ENCODE peak calls at places on chromosomes 7 and 10, in four cellular contexts. One of them, this sample, is unnamed.

GRCh38 chr10:92222603-92223275 is 68.1 kb downstream of the CPEB3 start:
- DNase-seq in uterus: no peak
- DNase-seq in cardiac muscle cell: peak; percentile 59
- DNase-seq in mammary epithelial cell: peak; percentile 77
- DNase-seq in this sample: no peak

GRCh38 chr10:4372601-4373000 is 453.4 kb upstream of the AKR1E2 start:
- DNase-seq in uterus: peak; percentile 33
- DNase-seq in cardiac muscle cell: peak; percentile 99
- DNase-seq in mammary epithelial cell: no peak
- DNase-seq in this sample: no peak

GRCh38 chr7:141663081-141663510 is 38.9 kb downstream of the DENND11 start:
- DNase-seq in uterus: no peak
- DNase-seq in cardiac muscle cell: peak; percentile 20
- DNase-seq in mammary epithelial cell: peak; percentile 52
- DNase-seq in this sample: no peak

GRCh38 chr10:84179059-84179710 is 5.6 kb downstream of the GPR15LG start:
- DNase-seq in uterus: no peak
- DNase-seq in cardiac muscle cell: peak; percentile 38
- DNase-seq in mammary epithelial cell: peak; percentile 100
- DNase-seq in this sample: no peak

GRCh38 chr10:22655312-22655973 is 58.9 kb downstream of the PIP4K2A start:
- DNase-seq in uterus: no peak
- DNase-seq in cardiac muscle cell: peak; percentile 82
- DNase-seq in mammary epithelial cell: peak; percentile 71
- DNase-seq in this sample: no peak

GRCh38 chr10:124249812-124250432 is 156.5 kb upstream of the CHST15 start:
- DNase-seq in uterus: no peak
- DNase-seq in cardiac muscle cell: no peak
- DNase-seq in mammary epithelial cell: no peak
- DNase-seq in this sample: peak; percentile 13

GRCh38 chr10:42988517-42989395 is 88.1 kb upstream of the RET start:
- DNase-seq in uterus: no peak
- DNase-seq in cardiac muscle cell: peak; percentile 7
- DNase-seq in mammary epithelial cell: no peak
- DNase-seq in this sample: peak; percentile 77

GRCh38 chr7:41688012-41688625 is 14.8 kb downstream of the INHBA start:
- DNase-seq in uterus: no peak
- DNase-seq in cardiac muscle cell: no peak
- DNase-seq in mammary epithelial cell: no peak
- DNase-seq in this sample: no peak

GRCh38 chr7:138900040-138900828 is 81.0 kb downstream of the KIAA1549 start:
- DNase-seq in uterus: no peak
- DNase-seq in cardiac muscle cell: peak; percentile 37
- DNase-seq in mammary epithelial cell: no peak
- DNase-seq in this sample: no peak

GRCh38 chr10:114083040-114083439 is 39.4 kb downstream of the ADRB1 start:
- DNase-seq in uterus: no peak
- DNase-seq in cardiac muscle cell: no peak
- DNase-seq in mammary epithelial cell: no peak
- DNase-seq in this sample: no peak

GRCh38 chr10:124291009-124291671 is 127.6 kb downstream of the OAT start:
- DNase-seq in uterus: no peak
- DNase-seq in cardiac muscle cell: peak; percentile 38
- DNase-seq in mammary epithelial cell: no peak
- DNase-seq in this sample: peak; percentile 82

GRCh38 chr7:107703219-107703618 is 40.7 kb upstream of the CBLL1 start:
- DNase-seq in uterus: no peak
- DNase-seq in cardiac muscle cell: no peak
- DNase-seq in mammary epithelial cell: no peak
- DNase-seq in this sample: no peak

GRCh38 chr10:88198023-88198422 is 334.6 kb downstream of the PTEN start:
- DNase-seq in uterus: no peak
- DNase-seq in cardiac muscle cell: no peak
- DNase-seq in mammary epithelial cell: peak; percentile 83
- DNase-seq in this sample: no peak

GRCh38 chr10:3484306-3485187 is 300.5 kb downstream of the KLF6 start:
- DNase-seq in uterus: no peak
- DNase-seq in cardiac muscle cell: peak; percentile 55
- DNase-seq in mammary epithelial cell: no peak
- DNase-seq in this sample: no peak

GRCh38 chr7:2157473-2158279 is 75.1 kb downstream of the MAD1L1 start:
- DNase-seq in uterus: peak; percentile 75
- DNase-seq in cardiac muscle cell: peak; percentile 88
- DNase-seq in mammary epithelial cell: no peak
- DNase-seq in this sample: peak; percentile 69

GRCh38 chr10:35425596-35425995 is 89.3 kb downstream of the CCNY start:
- DNase-seq in uterus: no peak
- DNase-seq in cardiac muscle cell: peak; percentile 27
- DNase-seq in mammary epithelial cell: no peak
- DNase-seq in this sample: no peak
- TF ChIP-seq CTCF in uterus: peak; percentile 31
- TF ChIP-seq CTCF in cardiac muscle cell: peak; percentile 4
- TF ChIP-seq CTCF in mammary epithelial cell: no peak
- TF ChIP-seq CTCF in this sample: no peak

GRCh38 chr10:125538947-125539649 is 143.9 kb downstream of the TEX36 start:
- DNase-seq in uterus: no peak
- DNase-seq in cardiac muscle cell: no peak
- DNase-seq in mammary epithelial cell: no peak
- DNase-seq in this sample: no peak
- TF ChIP-seq CTCF in uterus: no peak
- TF ChIP-seq CTCF in cardiac muscle cell: no peak
- TF ChIP-seq CTCF in mammary epithelial cell: no peak
- TF ChIP-seq CTCF in this sample: no peak

GRCh38 chr10:69666756-69667155 is 36.7 kb downstream of the FAM241B start:
- DNase-seq in uterus: no peak
- DNase-seq in cardiac muscle cell: no peak
- DNase-seq in mammary epithelial cell: no peak
- DNase-seq in this sample: no peak

GRCh38 chr10:69674786-69675185 is 44.7 kb downstream of the FAM241B start:
- DNase-seq in uterus: no peak
- DNase-seq in cardiac muscle cell: no peak
- DNase-seq in mammary epithelial cell: no peak
- DNase-seq in this sample: no peak

GRCh38 chr10:69665457-69666320 is 35.6 kb downstream of the FAM241B start:
- DNase-seq in uterus: no peak
- DNase-seq in cardiac muscle cell: no peak
- DNase-seq in mammary epithelial cell: no peak
- DNase-seq in this sample: no peak

GRCh38 chr10:69668722-69669121 is 38.7 kb downstream of the FAM241B start:
- DNase-seq in uterus: no peak
- DNase-seq in cardiac muscle cell: no peak
- DNase-seq in mammary epithelial cell: no peak
- DNase-seq in this sample: no peak

GRCh38 chr10:69669408-69669807 is 39.4 kb downstream of the FAM241B start:
- DNase-seq in uterus: no peak
- DNase-seq in cardiac muscle cell: no peak
- DNase-seq in mammary epithelial cell: no peak
- DNase-seq in this sample: no peak
- TF ChIP-seq CTCF in uterus: no peak
- TF ChIP-seq CTCF in cardiac muscle cell: no peak
- TF ChIP-seq CTCF in mammary epithelial cell: no peak
- TF ChIP-seq CTCF in this sample: no peak

GRCh38 chr10:81018898-81019890 is 481.5 kb downstream of the SH2D4B start:
- DNase-seq in uterus: no peak
- DNase-seq in cardiac muscle cell: peak; percentile 65
- DNase-seq in mammary epithelial cell: peak; percentile 34
- DNase-seq in this sample: no peak
- TF ChIP-seq CTCF in uterus: peak; percentile 42
- TF ChIP-seq CTCF in cardiac muscle cell: peak; percentile 73
- TF ChIP-seq CTCF in mammary epithelial cell: peak; percentile 60
- TF ChIP-seq CTCF in this sample: peak; percentile 56

DNA sequence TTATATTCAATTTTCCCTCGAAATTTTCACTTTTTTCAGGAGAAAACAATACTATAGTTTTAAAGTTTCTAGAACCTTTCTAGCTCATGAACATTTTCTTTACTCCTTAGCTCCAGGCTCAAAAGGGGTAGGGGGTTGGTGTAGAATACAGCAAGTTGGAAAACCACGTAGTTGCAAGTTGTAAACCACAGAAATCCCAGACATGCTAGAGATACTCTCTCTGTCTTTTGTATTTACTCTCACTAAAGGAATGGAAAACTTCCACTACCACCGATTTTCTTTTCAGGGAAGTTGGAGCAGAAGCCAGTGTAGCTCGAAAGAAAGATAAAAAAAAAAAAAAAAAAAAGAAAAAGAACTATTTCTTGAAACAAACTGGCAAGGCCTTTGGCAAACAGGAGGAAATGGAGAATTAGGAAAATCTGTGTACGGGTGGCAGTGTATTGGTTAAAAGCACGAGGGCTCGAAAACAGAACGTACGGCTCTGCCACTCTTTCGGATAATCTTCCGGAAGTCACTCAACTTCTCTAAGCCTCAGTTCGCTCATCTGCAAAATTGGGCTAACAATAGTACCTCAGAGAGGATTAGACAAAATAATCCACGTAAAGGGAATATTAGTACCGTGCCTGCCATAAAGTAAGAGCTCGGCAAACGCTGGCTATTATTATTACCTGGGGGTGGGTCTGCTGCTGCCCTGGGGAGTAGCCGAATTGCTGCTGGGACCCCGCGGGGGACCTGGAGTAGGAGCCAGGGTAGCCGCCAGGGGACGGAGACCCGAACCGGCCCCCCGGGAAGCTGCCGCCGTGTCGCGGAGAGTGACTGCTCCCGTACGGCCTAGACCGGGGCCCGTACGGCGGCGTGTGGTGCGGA is 628 bp downstream of the MPLKIP start:
- DNase-seq in uterus: no peak
- DNase-seq in cardiac muscle cell: peak; percentile 35
- DNase-seq in mammary epithelial cell: no peak
- DNase-seq in this sample: no peak
- TF ChIP-seq CTCF in uterus: no peak
- TF ChIP-seq CTCF in cardiac muscle cell: no peak
- TF ChIP-seq CTCF in mammary epithelial cell: no peak
- TF ChIP-seq CTCF in this sample: no peak

GRCh38 chr10:72126184-72126871 is 38.0 kb upstream of the SPOCK2 start:
- DNase-seq in uterus: no peak
- DNase-seq in cardiac muscle cell: peak; percentile 78
- DNase-seq in mammary epithelial cell: peak; percentile 25
- DNase-seq in this sample: no peak
- TF ChIP-seq CTCF in uterus: peak; percentile 44
- TF ChIP-seq CTCF in cardiac muscle cell: peak; percentile 55
- TF ChIP-seq CTCF in mammary epithelial cell: peak; percentile 36
- TF ChIP-seq CTCF in this sample: peak; percentile 44

This sample was measured in lower lobe of right lung.